ENCODE peak calls at places on chromosomes 12 and 14, in nine cellular contexts. P, G, Z, J, W, E, L, B and T are unnamed samples.
A peak's percentile ranks its signal among the peaks of the same experiment; 100 is the strongest.

GRCh38 chr12:20815573-20815972 is 5.1 kb downstream of the SLCO1B3 start:
- DNase-seq in P (no peak), L (no peak), W (no peak), J (no peak), E (no peak), Z (no peak), G (no peak), B (no peak), T (no peak)

GRCh38 chr14:92426237-92426636 is 87.3 kb upstream of the RIN3 start:
- DNase-seq in P (no peak), J (no peak), G (no peak), L (no peak), Z (no peak), B (no peak), W (no peak), E (no peak), T (no peak)

GRCh38 chr12:93149228-93149627 is 220.1 kb upstream of the EEA1 start:
- DNase-seq in B (no peak), W (no peak), J (no peak), L (no peak), Z (no peak), P (no peak), G (no peak), E (no peak), T (no peak)

GRCh38 chr14:105221598-105222178 is 26.6 kb upstream of the BTBD6 start:
- DNase-seq in Z (no peak), W (peak; percentile 42), L (no peak), P (no peak), G (no peak), J (peak; percentile 13), E (no peak), B (no peak), T (no peak)

GRCh38 chr14:69868363-69868963 is 10.8 kb upstream of the SMOC1 start:
- DNase-seq in W (no peak), L (no peak), Z (no peak), B (no peak), G (no peak), J (no peak), P (no peak), E (no peak), T (no peak)

GRCh38 chr12:76777765-76778216 is 13.9 kb downstream of the ZDHHC17 start:
- DNase-seq in Z (no peak), E (no peak), L (no peak), G (no peak), J (no peak), P (no peak), W (no peak), B (no peak), T (peak; percentile 65)

GRCh38 chr12:44015333-44015941 is 179.6 kb downstream of the TMEM117 start:
- DNase-seq in G (peak; percentile 7), B (no peak), L (no peak), J (no peak), E (peak; percentile 42), Z (no peak), P (no peak), W (peak; percentile 85), T (peak; percentile 42)

GRCh38 chr12:42027537-42027936 is 117.1 kb downstream of the GXYLT1 start:
- DNase-seq in E (no peak), J (no peak), W (no peak), P (no peak), G (no peak), L (no peak), B (no peak), Z (no peak), T (no peak)

GRCh38 chr12:26798669-26799068 is 34.3 kb downstream of the ITPR2 start:
- DNase-seq in B (no peak), G (no peak), Z (no peak), E (no peak), L (no peak), W (no peak), J (no peak), P (no peak), T (no peak)

GRCh38 chr12:4269279-4269991 is 4.1 kb upstream of the CCND2 start:
- DNase-seq in B (peak; percentile 89), E (peak; percentile 94), Z (peak; percentile 76), P (peak; percentile 95), W (peak; percentile 59), L (peak; percentile 23), J (peak; percentile 66), G (peak; percentile 94), T (peak; percentile 94)

GRCh38 chr12:111462134-111462821 is 56.6 kb downstream of the SH2B3 start:
- DNase-seq in J (no peak), Z (no peak), G (no peak), W (no peak), P (no peak), E (no peak), B (no peak), L (no peak), T (no peak)

GRCh38 chr12:49059063-49059384 is 1.6 kb downstream of the KMT2D start:
- DNase-seq in W (no peak), G (no peak), E (no peak), J (no peak), Z (no peak), P (no peak), B (no peak), L (no peak), T (peak; percentile 1)

GRCh38 chr14:74720526-74720925 is 7.6 kb downstream of the FCF1 start:
- DNase-seq in Z (no peak), L (no peak), E (no peak), B (no peak), J (no peak), P (no peak), W (no peak), G (no peak), T (no peak)

GRCh38 chr12:106139422-106140141 is 828 bp upstream of the NUAK1 start:
- DNase-seq in J (peak; percentile 86), W (peak; percentile 57), B (peak; percentile 76), E (no peak), L (no peak), P (peak; percentile 90), G (no peak), Z (peak; percentile 59), T (no peak)

GRCh38 chr12:12081836-12082497 is 11.2 kb downstream of the BCL2L14 start:
- DNase-seq in Z (no peak), L (no peak), B (no peak), W (peak; percentile 52), E (no peak), P (no peak), G (no peak), J (no peak), T (no peak)

GRCh38 chr12:62792526-62792925 is 142.4 kb downstream of the PPM1H start:
- DNase-seq in B (no peak), L (no peak), E (no peak), J (no peak), G (no peak), Z (no peak), W (peak; percentile 55), P (no peak), T (no peak)

GRCh38 chr14:20198991-20199390 is 8.3 kb downstream of the OR11G2 start:
- DNase-seq in L (no peak), G (no peak), B (no peak), P (no peak), Z (no peak), W (no peak), E (no peak), J (no peak), T (no peak)

GRCh38 chr14:21096438-21096837 is 2.0 kb downstream of the ZNF219 start:
- DNase-seq in B (no peak), J (no peak), G (no peak), E (no peak), W (no peak), L (no peak), Z (no peak), P (no peak), T (no peak)

GRCh38 chr14:90629471-90629870 is 186.8 kb downstream of the TTC7B start:
- DNase-seq in W (no peak), E (no peak), P (no peak), B (no peak), J (peak; percentile 56), Z (no peak), G (no peak), L (no peak), T (no peak)

GRCh38 chr14:79157369-79157768 is 987.2 kb downstream of the NRXN3 start:
- DNase-seq in J (no peak), B (no peak), P (no peak), E (no peak), L (no peak), Z (no peak), W (no peak), G (no peak), T (no peak)

GRCh38 chr14:61154606-61155005 is 126.5 kb downstream of the TMEM30B start:
- DNase-seq in P (no peak), G (no peak), E (no peak), W (no peak), Z (no peak), J (no peak), B (no peak), L (no peak), T (no peak)

GRCh38 chr12:123923927-123924326 is 48.7 kb downstream of the CCDC92 start:
- DNase-seq in L (no peak), B (no peak), W (no peak), P (no peak), J (no peak), Z (no peak), G (no peak), E (no peak), T (no peak)

GRCh38 chr12:110957652-110958051 is 37.3 kb upstream of the MYL2 start:
- DNase-seq in E (no peak), P (no peak), Z (peak; percentile 61), G (no peak), W (no peak), L (no peak), J (no peak), B (no peak), T (no peak)

GRCh38 chr12:113271853-113272561 is 50.7 kb downstream of the TPCN1 start:
- DNase-seq in P (peak; percentile 94), L (no peak), G (no peak), J (peak; percentile 80), Z (peak; percentile 53), E (no peak), W (peak; percentile 48), B (peak; percentile 83), T (no peak)

GRCh38 chr12:23626791-23627190 is 322.7 kb downstream of the SOX5 start:
- DNase-seq in W (no peak), Z (no peak), B (no peak), E (no peak), J (no peak), P (no peak), L (no peak), G (no peak), T (no peak)

GRCh38 chr12:116539905-116540482 is 19.2 kb upstream of the MAP1LC3B2 start:
- DNase-seq in J (peak; percentile 59), B (peak; percentile 55), P (peak; percentile 81), W (peak; percentile 73), Z (no peak), G (no peak), E (no peak), L (no peak), T (no peak)

GRCh38 chr12:52025301-52026172 is 18.8 kb downstream of the TAMALIN start:
- DNase-seq in P (peak; percentile 96), W (peak; percentile 89), E (peak; percentile 84), J (peak; percentile 87), G (peak; percentile 74), Z (peak; percentile 69), B (peak; percentile 86), L (peak; percentile 59), T (peak; percentile 86)

GRCh38 chr12:59736786-59737185 is 141.0 kb downstream of the SLC16A7 start:
- DNase-seq in E (no peak), L (no peak), G (no peak), P (no peak), W (no peak), B (no peak), Z (no peak), J (peak; percentile 27), T (no peak)

GRCh38 chr12:40253936-40254335 is 29.1 kb downstream of the LRRK2 start:
- DNase-seq in B (no peak), G (no peak), L (no peak), P (no peak), W (no peak), J (no peak), Z (no peak), E (no peak), T (no peak)

GRCh38 chr12:53068811-53069585 is 10.2 kb downstream of the SPRYD3 start:
- DNase-seq in P (peak; percentile 66), B (no peak), Z (no peak), L (no peak), E (no peak), W (no peak), G (no peak), J (no peak), T (no peak)

GRCh38 chr14:81384900-81385299 is 15.2 kb downstream of the STON2 start:
- DNase-seq in W (peak; percentile 79), G (no peak), E (no peak), J (no peak), Z (no peak), P (no peak), B (no peak), L (no peak), T (no peak)